ENCODE peak calls at places on chromosome 6, in ten cellular contexts. Q is fibroblast of lung; A is AG04449; Z is RWPE1; I is heart left ventricle; F is neural crest cell; S is GM23338; L is astrocyte of the cerebellum; E is Peyer's patch; M is CD8-positive, alpha-beta T cell. K is an unnamed sample.

GRCh38 chr6:91669154-91669903 is 1082.5 kb upstream of the MAP3K7 start:
- DNase-seq in Q (peak; percentile 9), Z (no peak), A (no peak), F (no peak), M (no peak), I (no peak), L (no peak), S (no peak), E (no peak), K (no peak)

GRCh38 chr6:12075067-12075563 is 63.0 kb downstream of the HIVEP1 start:
- DNase-seq in A (no peak), Q (peak; percentile 36), F (no peak), Z (no peak), I (no peak), S (peak; percentile 10), E (no peak), M (no peak), L (no peak), K (no peak)

GRCh38 chr6:23175391-23175790 is 606.0 kb downstream of the HDGFL1 start:
- DNase-seq in A (no peak), L (no peak), F (no peak), M (no peak), Z (no peak), E (no peak), Q (peak; percentile 84), S (no peak), I (no peak), K (no peak)

GRCh38 chr6:138104618-138105213 is 2.5 kb downstream of the PERP start:
- DNase-seq in Q (no peak), M (no peak), A (no peak), L (no peak), F (no peak), E (no peak), I (no peak), Z (no peak), S (no peak), K (no peak)

GRCh38 chr6:14549319-14549770 is 431.8 kb downstream of the CD83 start:
- DNase-seq in F (peak; percentile 5), E (peak; percentile 80), Z (no peak), M (no peak), Q (no peak), S (peak; percentile 10), L (no peak), A (no peak), I (no peak), K (no peak)

GRCh38 chr6:133814797-133815196 is 74.1 kb upstream of the TCF21 start:
- DNase-seq in S (no peak), L (no peak), Q (peak; percentile 67), E (no peak), M (no peak), I (no peak), A (no peak), F (no peak), Z (peak; percentile 55), K (no peak)

GRCh38 chr6:163951326-163951725 is 536.8 kb downstream of the QKI start:
- DNase-seq in Z (no peak), I (no peak), Q (no peak), A (no peak), F (no peak), M (no peak), E (no peak), L (no peak), S (no peak), K (no peak)

GRCh38 chr6:90611543-90611864 is 24.6 kb upstream of the MAP3K7 start:
- DNase-seq in E (no peak), Z (no peak), L (no peak), F (no peak), Q (peak; percentile 9), S (no peak), M (no peak), A (no peak), I (no peak), K (no peak)

GRCh38 chr6:93079061-93079460 is 340.3 kb downstream of the EPHA7 start:
- DNase-seq in L (no peak), F (no peak), A (no peak), M (no peak), E (no peak), Z (no peak), Q (no peak), S (peak; percentile 57), I (no peak), K (no peak)

GRCh38 chr6:48486876-48487275 is 375.9 kb upstream of the PTCHD4 start:
- DNase-seq in S (no peak), I (no peak), M (no peak), F (no peak), A (no peak), L (no peak), Z (no peak), E (no peak), Q (no peak), K (no peak)

GRCh38 chr6:3329491-3330051 is 70.8 kb downstream of the PSMG4 start:
- DNase-seq in F (no peak), E (no peak), L (no peak), S (no peak), M (no peak), Q (no peak), Z (no peak), A (no peak), I (no peak), K (no peak)

GRCh38 chr6:3328796-3329195 is 70.0 kb downstream of the PSMG4 start:
- DNase-seq in I (no peak), M (no peak), Q (no peak), E (no peak), Z (no peak), L (no peak), A (no peak), F (no peak), S (no peak), K (no peak)

GRCh38 chr6:3331948-3332347 is 73.2 kb downstream of the PSMG4 start:
- DNase-seq in Z (no peak), I (no peak), L (no peak), F (no peak), M (no peak), S (no peak), E (no peak), Q (no peak), A (no peak), K (no peak)

GRCh38 chr6:3331498-3331897 is 72.8 kb downstream of the PSMG4 start:
- DNase-seq in S (peak; percentile 56), A (no peak), M (no peak), Z (no peak), L (no peak), F (no peak), I (no peak), E (no peak), Q (no peak), K (no peak)

DNA sequence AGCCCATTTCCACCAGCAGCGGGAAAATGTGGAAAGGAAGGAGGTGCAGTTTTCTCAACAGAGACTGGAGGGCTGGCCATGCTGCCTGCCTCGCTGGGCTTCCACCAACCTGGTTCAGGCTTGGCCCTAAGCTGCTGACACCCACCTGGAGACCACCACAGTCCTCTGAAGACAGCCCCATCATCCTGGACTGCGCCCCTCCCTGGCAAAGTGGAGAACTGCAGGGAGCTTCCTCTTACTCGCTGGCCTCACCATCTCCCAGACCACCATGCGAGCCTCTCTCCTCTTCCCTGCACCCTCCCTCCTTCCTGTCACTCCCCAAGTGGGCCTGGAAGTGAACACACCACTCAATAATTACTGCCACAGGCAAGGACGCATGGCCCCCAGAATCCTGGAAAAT is 71.5 kb downstream of the PSMG4 start:
- DNase-seq in Z (no peak), I (no peak), L (no peak), Q (no peak), E (no peak), F (no peak), A (no peak), M (no peak), S (peak; percentile 63), K (no peak)
- TF ChIP-seq CTCF in Z (no peak), I (no peak), L (peak; percentile 12), Q (no peak), E (no peak), F (no peak), A (no peak), M (no peak), S (peak; percentile 66), K (no peak)

DNA sequence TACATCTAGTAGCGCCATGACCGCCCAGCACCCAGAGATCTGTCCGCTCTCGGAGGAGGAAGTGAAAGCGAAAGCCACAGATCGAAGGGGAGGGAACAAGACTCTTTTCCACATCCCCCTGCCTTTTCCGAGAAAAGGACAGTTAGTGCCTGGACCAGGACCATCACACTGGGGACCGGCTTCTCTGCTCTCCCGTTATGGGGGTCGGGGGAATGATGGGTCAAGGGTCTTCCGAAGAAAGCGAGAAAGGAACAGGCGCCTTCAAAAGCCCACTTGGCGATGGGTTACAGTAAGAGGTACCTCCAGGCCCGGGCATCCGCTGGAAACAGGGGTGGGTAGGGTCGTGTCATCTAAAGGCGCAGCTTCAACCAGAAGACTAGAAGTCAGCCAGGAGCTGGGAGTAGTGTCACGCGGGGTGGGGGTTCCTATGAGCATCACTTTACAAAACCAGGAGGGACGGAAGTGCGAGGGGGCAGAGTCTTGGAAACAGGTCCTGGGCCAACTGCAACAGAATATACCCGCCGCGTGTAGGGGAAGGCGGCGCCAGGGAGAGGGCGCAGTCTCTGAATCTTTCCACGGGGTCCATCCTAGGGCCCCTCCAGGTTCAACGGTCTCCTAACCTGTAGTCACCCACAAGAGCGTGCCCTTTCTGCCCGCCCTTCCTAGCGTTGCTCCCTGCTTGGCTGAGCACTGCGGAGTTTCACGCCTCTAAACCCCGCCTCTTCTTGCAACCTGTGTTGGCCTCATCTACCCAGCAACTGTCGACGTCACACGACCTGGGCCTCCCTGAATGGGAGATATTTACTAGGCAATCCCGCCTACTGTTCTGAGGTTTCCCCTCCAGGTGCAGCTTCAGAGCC is at the start of gene PSMB8:
- DNase-seq in E (peak; percentile 98), S (peak; percentile 99), M (peak; percentile 96), F (peak; percentile 81), Q (peak; percentile 91), A (no peak), I (peak; percentile 96), L (peak; percentile 81), Z (peak; percentile 94), K (peak; percentile 86)
- TF ChIP-seq CTCF in E (peak; percentile 39), S (no peak), M (no peak), F (peak; percentile 48), Q (peak; percentile 12), A (peak; percentile 1), I (peak; percentile 56), L (peak; percentile 35), Z (no peak), K (no peak)

DNA sequence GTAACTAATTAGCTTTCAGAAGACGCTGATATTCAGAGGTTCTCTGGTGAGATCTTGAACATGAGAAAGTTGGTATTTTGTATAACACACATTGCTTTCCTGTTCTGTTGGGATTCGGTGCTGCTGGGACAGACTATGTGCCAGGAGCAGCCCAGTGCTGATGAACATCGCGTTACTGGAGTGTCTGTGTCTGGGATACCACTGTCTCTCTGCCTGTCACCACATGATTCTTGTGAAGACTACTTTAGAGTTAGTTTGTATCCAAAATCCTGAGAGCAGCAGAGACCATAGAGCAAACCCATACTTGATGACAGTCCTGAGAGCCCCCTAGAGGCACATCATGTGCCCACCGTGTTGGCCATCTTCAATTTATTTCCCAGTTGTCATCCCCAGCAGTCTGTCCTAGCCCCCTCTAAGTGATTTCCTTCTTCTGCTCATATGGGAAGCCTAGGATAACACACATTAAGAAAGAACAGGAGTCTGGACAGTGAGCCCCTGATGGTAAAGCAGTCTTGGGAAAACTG is 41.8 kb upstream of the TINAG start:
- DNase-seq in M (no peak), Q (no peak), A (no peak), Z (no peak), L (no peak), S (peak; percentile 50), F (no peak), E (no peak), I (no peak), K (no peak)
- TF ChIP-seq CTCF in M (no peak), Q (no peak), A (no peak), Z (no peak), L (no peak), S (peak; percentile 54), F (no peak), E (no peak), I (no peak), K (no peak)

GRCh38 chr6:86192123-86192522 is 549.4 kb upstream of the SYNCRIP start:
- DNase-seq in A (no peak), Z (no peak), L (no peak), F (no peak), Q (peak; percentile 0), S (peak; percentile 72), E (no peak), M (no peak), I (no peak), K (no peak)
- TF ChIP-seq CTCF in A (no peak), Z (no peak), L (peak; percentile 4), F (peak; percentile 59), Q (no peak), S (peak; percentile 63), E (peak; percentile 27), M (no peak), I (no peak), K (peak; percentile 33)